ENCODE peak calls at places on chromosomes 1 and 21, in ten cellular contexts. J is mammary epithelial cell; V is naive B cell; O is nephron progenitor cell; A is foreskin melanocyte; U is NCI-H1105 treated with DMSO at 0.1 percent for 48 hours; R is K562; Y is activated CD4-positive, alpha-beta T cell treated with anti-CD3 and anti-CD28 coated beads, Interleukin-2, amount 50 U/mL, for 4 hours; F is Ammon's horn; B is NCI-H1694. G is an unnamed sample.

GRCh38 chr1:152007047-152007446 is 13.4 kb upstream of the S100A10 start:
- DNase-seq in J (no peak), V (no peak), O (no peak), A (no peak), U (no peak), R (no peak), Y (no peak), F (no peak), B (no peak), G (no peak)

GRCh38 chr21:21457077-21457476 is 458.9 kb downstream of the NCAM2 start:
- DNase-seq in J (no peak), V (no peak), O (no peak), A (peak), U (no peak), R (no peak), Y (no peak), F (no peak), B (no peak), G (no peak)

GRCh38 chr1:21337931-21338567 is 47.8 kb upstream of the ECE1 start:
- DNase-seq in J (no peak), V (no peak), O (no peak), A (no peak), U (no peak), R (no peak), Y (no peak), F (no peak), B (no peak), G (no peak)

GRCh38 chr1:231236938-231237337 is 4.1 kb upstream of the GNPAT start:
- DNase-seq in J (no peak), V (no peak), O (no peak), A (no peak), U (no peak), R (no peak), Y (no peak), F (no peak), B (no peak), G (no peak)

GRCh38 chr1:53343831-53344668 is 16.2 kb upstream of the LRP8 start:
- DNase-seq in J (no peak), V (no peak), O (no peak), A (no peak), U (no peak), R (no peak), Y (no peak), F (no peak), B (no peak), G (no peak)

GRCh38 chr1:41274827-41275519 is 32.9 kb upstream of the SCMH1 start:
- DNase-seq in J (no peak), V (no peak), O (no peak), A (no peak), U (no peak), R (no peak), Y (no peak), F (peak), B (no peak), G (no peak)

GRCh38 chr1:98260839-98261238 is 340.0 kb upstream of the DPYD start:
- DNase-seq in J (no peak), V (no peak), O (no peak), A (no peak), U (no peak), R (no peak), Y (no peak), F (no peak), B (no peak), G (no peak)

GRCh38 chr1:98662354-98662665 is 789 bp downstream of the SNX7 start:
- DNase-seq in J (no peak), V (no peak), O (no peak), A (no peak), U (no peak), R (no peak), Y (no peak), F (peak), B (no peak), G (no peak)

GRCh38 chr1:18575620-18576019 is 55.0 kb upstream of the PAX7 start:
- DNase-seq in J (no peak), V (peak), O (peak), A (no peak), U (peak), R (peak), Y (no peak), F (no peak), B (peak), G (peak)

GRCh38 chr1:28887418-28887834 is 26.9 kb upstream of the EPB41 start:
- DNase-seq in J (no peak), V (peak), O (peak), A (no peak), U (no peak), R (peak), Y (peak), F (no peak), B (no peak), G (no peak)

GRCh38 chr1:186492531-186493291 is 31.8 kb upstream of the PDC start:
- DNase-seq in J (peak), V (no peak), O (no peak), A (no peak), U (no peak), R (no peak), Y (no peak), F (no peak), B (no peak), G (peak)

GRCh38 chr1:17053071-17053684 is 654 bp downstream of the SDHB start:
- DNase-seq in J (no peak), V (no peak), O (no peak), A (no peak), U (no peak), R (peak), Y (no peak), F (no peak), B (no peak), G (no peak)

GRCh38 chr1:10415211-10415930 is 14.9 kb upstream of the CENPS start:
- DNase-seq in J (no peak), V (no peak), O (no peak), A (no peak), U (no peak), R (peak), Y (no peak), F (peak), B (no peak), G (peak)

GRCh38 chr1:91979383-91979782 is 30.2 kb downstream of the BRDT start:
- DNase-seq in J (no peak), V (no peak), O (no peak), A (no peak), U (no peak), R (no peak), Y (no peak), F (no peak), B (no peak), G (no peak)